ENCODE peak calls at places on chromosomes 12 and 14, in eight cellular contexts. L is astrocyte of the spinal cord; Q is heart left ventricle; B is lower leg skin; N is CD8-positive, alpha-beta memory T cell; M is left ventricle myocardium inferior; O is transverse colon; F is tibial nerve. C is an unnamed sample.

GRCh38 chr12:77049767-77050353 is 15.5 kb downstream of the E2F7 start:
- DNase-seq in N (no peak), Q (no peak), B (no peak), L (peak; percentile 72), F (no peak), M (no peak), O (no peak), C (no peak)

GRCh38 chr12:39239484-39240143 is 203.3 kb downstream of the KIF21A start:
- DNase-seq in B (no peak), Q (no peak), F (no peak), O (peak; percentile 51), M (no peak), N (no peak), L (peak; percentile 35), C (no peak)

GRCh38 chr12:47267571-47267970 is 187.8 kb upstream of the AMIGO2 start:
- DNase-seq in L (no peak), N (no peak), M (no peak), B (no peak), F (no peak), O (no peak), Q (no peak), C (no peak)

GRCh38 chr12:53706080-53706479 is 21.2 kb downstream of the CALCOCO1 start:
- DNase-seq in F (no peak), L (no peak), N (no peak), B (no peak), O (no peak), M (no peak), Q (no peak), C (no peak)

GRCh38 chr14:23060536-23061260 is 3.4 kb upstream of the CDH24 start:
- DNase-seq in M (no peak), N (no peak), O (no peak), L (no peak), Q (no peak), B (peak; percentile 79), F (no peak), C (no peak)

GRCh38 chr12:5503774-5504173 is 71.9 kb downstream of the NTF3 start:
- DNase-seq in Q (no peak), L (no peak), N (no peak), B (peak; percentile 90), F (no peak), M (no peak), O (peak; percentile 83), C (no peak)

GRCh38 chr14:96189288-96189711 is 15.3 kb upstream of the BDKRB2 start:
- DNase-seq in O (no peak), L (no peak), B (no peak), M (no peak), N (no peak), Q (no peak), F (no peak), C (no peak)

GRCh38 chr14:81311816-81312215 is 88.3 kb downstream of the STON2 start:
- DNase-seq in B (no peak), M (no peak), O (no peak), L (no peak), N (no peak), F (no peak), Q (no peak), C (no peak)

GRCh38 chr12:47832263-47832933 is 12.7 kb upstream of the HDAC7 start:
- DNase-seq in B (no peak), M (no peak), Q (no peak), L (no peak), F (no peak), O (no peak), N (peak; percentile 62), C (no peak)

GRCh38 chr12:52517888-52518287 is 2.3 kb downstream of the KRT5 start:
- DNase-seq in O (no peak), Q (no peak), N (no peak), L (no peak), F (no peak), B (no peak), M (no peak), C (no peak)

GRCh38 chr14:79091381-79091963 is 921.3 kb downstream of the NRXN3 start:
- DNase-seq in N (no peak), O (no peak), F (no peak), Q (no peak), B (no peak), L (no peak), M (no peak), C (no peak)

GRCh38 chr12:32031109-32031508 is 71.9 kb downstream of the RESF1 start:
- DNase-seq in O (no peak), B (no peak), Q (no peak), M (no peak), L (no peak), N (no peak), F (no peak), C (no peak)

GRCh38 chr12:49279706-49280159 is 14.9 kb downstream of the TUBA1C start:
- DNase-seq in B (no peak), Q (no peak), L (no peak), O (peak; percentile 26), F (no peak), M (no peak), N (no peak), C (no peak)

GRCh38 chr12:74890237-74890599 is 319.4 kb downstream of the KCNC2 start:
- DNase-seq in O (no peak), Q (no peak), B (no peak), F (no peak), N (no peak), M (no peak), L (peak; percentile 88), C (no peak)

GRCh38 chr12:103326190-103326589 is 169.6 kb downstream of the C12orf42 start:
- DNase-seq in Q (no peak), N (no peak), M (no peak), B (no peak), O (no peak), L (no peak), F (no peak), C (no peak)

GRCh38 chr12:90067791-90068190 is 359.2 kb upstream of the ATP2B1 start:
- DNase-seq in N (no peak), M (no peak), F (no peak), L (no peak), O (no peak), Q (no peak), B (no peak), C (no peak)

GRCh38 chr14:65864549-65864948 is 452.0 kb downstream of the FUT8 start:
- DNase-seq in O (no peak), Q (no peak), N (no peak), B (no peak), L (no peak), F (no peak), M (no peak), C (no peak)

GRCh38 chr14:85301506-85301905 is 228.4 kb upstream of the FLRT2 start:
- DNase-seq in B (no peak), O (no peak), M (no peak), L (no peak), F (no peak), Q (no peak), N (no peak), C (no peak)

GRCh38 chr14:104090071-104090748 is 4.7 kb downstream of the ASPG start:
- DNase-seq in L (no peak), B (no peak), M (peak; percentile 7), Q (no peak), F (no peak), O (peak; percentile 7), N (no peak), C (no peak)

GRCh38 chr14:60094306-60094897 is 2.7 kb downstream of the PCNX4 start:
- DNase-seq in L (peak; percentile 59), F (no peak), N (no peak), B (no peak), M (no peak), O (no peak), Q (peak; percentile 10), C (no peak)

GRCh38 chr14:60092516-60092915 is 793 bp downstream of the PCNX4 start:
- DNase-seq in F (no peak), M (no peak), Q (peak; percentile 14), O (peak; percentile 18), L (peak; percentile 55), N (no peak), B (no peak), C (no peak)

GRCh38 chr14:60091550-60092511 is at the start of gene PCNX4:
- DNase-seq in Q (peak; percentile 98), O (peak; percentile 98), L (peak; percentile 99), F (peak; percentile 96), M (peak; percentile 96), N (peak; percentile 97), B (peak; percentile 99), C (peak; percentile 91)

GRCh38 chr14:60093088-60093487 is 1.4 kb downstream of the PCNX4 start:
- DNase-seq in F (no peak), L (no peak), B (no peak), O (no peak), M (no peak), N (no peak), Q (no peak), C (no peak)

GRCh38 chr14:60093606-60094005 is 1.9 kb downstream of the PCNX4 start:
- DNase-seq in Q (no peak), B (no peak), N (no peak), F (no peak), M (no peak), L (peak; percentile 28), O (no peak), C (no peak)
- H3K4me3 ChIP-seq in Q (peak overlapping the region; percentile 74), B (no peak overlapping the region), N (peak overlapping the region; percentile 90), F (no peak overlapping the region), M (peak overlapping the region; percentile 93), L (peak overlapping the region; percentile 92), O (no peak overlapping the region), C (no peak overlapping the region)

GRCh38 chr14:71970272-71970671 is 38.0 kb downstream of the RGS6 start:
- DNase-seq in N (no peak), O (no peak), F (no peak), B (no peak), L (no peak), Q (no peak), M (no peak), C (no peak)
- H3K4me3 ChIP-seq in N (no peak overlapping the region), O (no peak overlapping the region), F (no peak overlapping the region), B (no peak overlapping the region), L (no peak overlapping the region), Q (no peak overlapping the region), M (no peak overlapping the region), C (no peak overlapping the region)

GRCh38 chr14:73025544-73025943 is 1.4 kb downstream of the ZFYVE1 start:
- DNase-seq in B (no peak), O (no peak), M (no peak), Q (no peak), F (no peak), N (no peak), L (no peak), C (no peak)
- H3K4me3 ChIP-seq in B (no peak overlapping the region), O (no peak overlapping the region), M (peak overlapping the region; percentile 77), Q (peak overlapping the region; percentile 67), F (no peak overlapping the region), N (no peak overlapping the region), L (peak overlapping the region; percentile 84), C (no peak overlapping the region)

GRCh38 chr12:106715582-106715981 is 58.9 kb upstream of the RIC8B start:
- DNase-seq in M (no peak), Q (no peak), O (peak; percentile 26), L (no peak), F (no peak), B (no peak), N (no peak), C (no peak)

GRCh38 chr12:106710143-106710893 is 64.2 kb upstream of the RIC8B start:
- DNase-seq in F (no peak), Q (no peak), B (peak; percentile 8), N (no peak), O (no peak), M (no peak), L (no peak), C (no peak)

GRCh38 chr12:106711316-106711715 is 63.2 kb upstream of the RIC8B start:
- DNase-seq in L (no peak), M (no peak), B (no peak), N (no peak), O (no peak), F (no peak), Q (no peak), C (no peak)

GRCh38 chr12:106709068-106709511 is 65.4 kb upstream of the RIC8B start:
- DNase-seq in L (no peak), N (no peak), M (no peak), Q (no peak), F (no peak), O (no peak), B (peak; percentile 6), C (no peak)

GRCh38 chr12:106712768-106713167 is 61.7 kb upstream of the RIC8B start:
- DNase-seq in N (no peak), M (no peak), Q (no peak), F (no peak), L (no peak), O (peak; percentile 40), B (peak; percentile 17), C (no peak)
- H3K4me3 ChIP-seq in N (no peak overlapping the region), M (no peak overlapping the region), Q (no peak overlapping the region), F (no peak overlapping the region), L (no peak overlapping the region), O (no peak overlapping the region), B (no peak overlapping the region), C (no peak overlapping the region)

C was measured in effector memory CD4-positive, alpha-beta T cell.